ENCODE peak calls at places on chromosome 16, in ten cellular contexts. L is epithelial cell of esophagus; Z is adrenal gland; K is fibroblast of pulmonary artery; C is colonic mucosa; I is GM23248; A is heart left ventricle; F is GM23338; H is adipocyte; V is Jurkat, Clone E6-1. R is an unnamed sample.

GRCh38 chr16:84478172-84478948 is 26.1 kb downstream of the MEAK7 start:
- DNase-seq in L (peak), Z (no peak), K (peak), C (no peak), I (peak), A (no peak), F (no peak), H (peak), V (no peak), R (no peak)

GRCh38 chr16:1244881-1245280 is 4.4 kb downstream of the TPSAB1 start:
- DNase-seq in L (no peak), Z (peak), K (no peak), C (no peak), I (no peak), A (no peak), F (no peak), H (no peak), V (peak), R (no peak)

GRCh38 chr16:56691885-56692284 is 9.6 kb downstream of the MT1X start:
- DNase-seq in L (peak), Z (peak), K (peak), C (peak), I (peak), A (peak), F (peak), H (no peak), V (no peak), R (no peak)

GRCh38 chr16:10256855-10257641 is 74.8 kb upstream of the GRIN2A start:
- DNase-seq in L (peak), Z (peak), K (peak), C (peak), I (peak), A (no peak), F (peak), H (peak), V (no peak), R (no peak)

GRCh38 chr16:80299416-80299815 is 241.4 kb upstream of the DYNLRB2 start:
- DNase-seq in L (no peak), Z (no peak), K (no peak), C (no peak), I (no peak), A (no peak), F (no peak), H (peak), V (no peak), R (no peak)

GRCh38 chr16:55391760-55392375 is 67.9 kb downstream of the IRX6 start:
- DNase-seq in L (no peak), Z (no peak), K (no peak), C (no peak), I (no peak), A (no peak), F (no peak), H (no peak), V (no peak), R (no peak)

GRCh38 chr16:70432800-70433455 is 6.0 kb downstream of the ST3GAL2 start:
- DNase-seq in L (no peak), Z (no peak), K (peak), C (no peak), I (peak), A (peak), F (no peak), H (peak), V (no peak), R (no peak)

GRCh38 chr16:8567355-8568230 is 22.7 kb downstream of the TMEM114 start:
- DNase-seq in L (peak), Z (peak), K (peak), C (peak), I (peak), A (peak), F (peak), H (peak), V (peak), R (peak)

GRCh38 chr16:84193480-84193879 is 2.5 kb downstream of the ADAD2 start:
- DNase-seq in L (no peak), Z (no peak), K (no peak), C (no peak), I (no peak), A (no peak), F (no peak), H (no peak), V (peak), R (no peak)

GRCh38 chr16:75219088-75219487 is 300 bp downstream of the CTRB1 start:
- DNase-seq in L (no peak), Z (no peak), K (no peak), C (no peak), I (no peak), A (no peak), F (no peak), H (no peak), V (no peak), R (no peak)

GRCh38 chr16:12675852-12676251 is 127.8 kb downstream of the CPPED1 start:
- DNase-seq in L (no peak), Z (no peak), K (peak), C (no peak), I (peak), A (no peak), F (no peak), H (peak), V (no peak), R (no peak)

GRCh38 chr16:67552476-67552875 is 9.8 kb upstream of the CTCF start:
- DNase-seq in L (no peak), Z (peak), K (no peak), C (peak), I (no peak), A (peak), F (no peak), H (no peak), V (no peak), R (no peak)

GRCh38 chr16:85178596-85178995 is 66.3 kb upstream of the CIBAR2 start:
- DNase-seq in L (no peak), Z (no peak), K (no peak), C (no peak), I (no peak), A (no peak), F (no peak), H (no peak), V (no peak), R (no peak)

GRCh38 chr16:943971-944370 is 26.8 kb downstream of the LMF1 start:
- DNase-seq in L (no peak), Z (no peak), K (no peak), C (no peak), I (no peak), A (no peak), F (no peak), H (no peak), V (no peak), R (no peak)

GRCh38 chr16:79874391-79874790 is 273.9 kb upstream of the MAF start:
- DNase-seq in L (peak), Z (no peak), K (no peak), C (no peak), I (no peak), A (peak), F (no peak), H (no peak), V (no peak), R (no peak)

GRCh38 chr16:66205287-66206167 is 161.0 kb upstream of the CDH5 start:
- DNase-seq in L (peak), Z (no peak), K (peak), C (no peak), I (peak), A (no peak), F (no peak), H (peak), V (no peak), R (no peak)

GRCh38 chr16:51939371-51940005 is 607.5 kb downstream of the TOX3 start:
- DNase-seq in L (no peak), Z (no peak), K (no peak), C (no peak), I (no peak), A (no peak), F (peak), H (no peak), V (no peak), R (no peak)

GRCh38 chr16:53952215-53953208 is 248.6 kb downstream of the FTO start:
- DNase-seq in L (peak), Z (no peak), K (peak), C (no peak), I (peak), A (no peak), F (no peak), H (peak), V (peak), R (no peak)

GRCh38 chr16:85750827-85751641 is at the start of gene C16orf74:
- DNase-seq in L (peak), Z (no peak), K (peak), C (peak), I (peak), A (peak), F (peak), H (peak), V (no peak), R (no peak)

GRCh38 chr16:1401061-1401757 is 13.3 kb downstream of the UNKL start:
- DNase-seq in L (no peak), Z (no peak), K (no peak), C (no peak), I (no peak), A (no peak), F (no peak), H (no peak), V (no peak), R (no peak)

GRCh38 chr16:16045311-16045710 is 95.9 kb downstream of the ABCC1 start:
- DNase-seq in L (peak), Z (no peak), K (peak), C (no peak), I (peak), A (no peak), F (no peak), H (no peak), V (no peak), R (no peak)

GRCh38 chr16:67304006-67304405 is 22.5 kb downstream of the KCTD19 start:
- DNase-seq in L (no peak), Z (no peak), K (no peak), C (no peak), I (peak), A (no peak), F (no peak), H (peak), V (no peak), R (no peak)

GRCh38 chr16:54817432-54817831 is 113.2 kb upstream of the IRX5 start:
- DNase-seq in L (peak), Z (no peak), K (peak), C (no peak), I (peak), A (no peak), F (peak), H (peak), V (peak), R (no peak)

GRCh38 chr16:24146523-24146922 is 109.6 kb upstream of the CACNG3 start:
- DNase-seq in L (no peak), Z (no peak), K (no peak), C (no peak), I (no peak), A (no peak), F (no peak), H (no peak), V (no peak), R (no peak)

GRCh38 chr16:1794221-1794871 is 841 bp upstream of the IGFALS start:
- DNase-seq in L (no peak), Z (peak), K (no peak), C (peak), I (no peak), A (peak), F (no peak), H (no peak), V (no peak), R (peak)

GRCh38 chr16:7140899-7141298 is 191.7 kb upstream of the RBFOX1 start:
- DNase-seq in L (peak), Z (no peak), K (no peak), C (no peak), I (no peak), A (no peak), F (no peak), H (no peak), V (no peak), R (no peak)

GRCh38 chr16:85465328-85466307 is 147.5 kb upstream of the GSE1 start:
- DNase-seq in L (peak), Z (peak), K (peak), C (no peak), I (peak), A (peak), F (no peak), H (peak), V (no peak), R (peak)

GRCh38 chr16:17470002-17470870 is 524 bp downstream of the XYLT1 start:
- DNase-seq in L (peak), Z (peak), K (no peak), C (peak), I (peak), A (no peak), F (no peak), H (peak), V (no peak), R (no peak)

GRCh38 chr16:47018223-47018891 is 44.9 kb upstream of the DNAJA2 start:
- DNase-seq in L (peak), Z (peak), K (peak), C (peak), I (peak), A (no peak), F (peak), H (no peak), V (peak), R (no peak)

GRCh38 chr16:27273330-27273669 is 4.7 kb upstream of the NSMCE1 start:
- DNase-seq in L (no peak), Z (no peak), K (no peak), C (no peak), I (no peak), A (no peak), F (no peak), H (no peak), V (no peak), R (no peak)

GRCh38 chr16:23031508-23032098 is 117.6 kb downstream of the USP31 start:
- DNase-seq in L (no peak), Z (no peak), K (no peak), C (no peak), I (no peak), A (no peak), F (peak), H (no peak), V (no peak), R (no peak)

GRCh38 chr16:24208710-24209109 is 47.4 kb upstream of the CACNG3 start:
- DNase-seq in L (no peak), Z (no peak), K (no peak), C (no peak), I (no peak), A (no peak), F (peak), H (no peak), V (no peak), R (no peak)

GRCh38 chr16:58814348-58814801 is 80.3 kb upstream of the GOT2 start:
- DNase-seq in L (peak), Z (peak), K (peak), C (peak), I (peak), A (peak), F (peak), H (peak), V (peak), R (no peak)

GRCh38 chr16:72481419-72481818 is 309.5 kb upstream of the PMFBP1 start:
- DNase-seq in L (no peak), Z (no peak), K (peak), C (no peak), I (peak), A (no peak), F (no peak), H (peak), V (no peak), R (no peak)

GRCh38 chr16:80671281-80671849 is 130.6 kb downstream of the DYNLRB2 start:
- DNase-seq in L (no peak), Z (no peak), K (no peak), C (no peak), I (no peak), A (no peak), F (peak), H (no peak), V (no peak), R (no peak)

GRCh38 chr16:17241264-17241835 is 229.4 kb downstream of the XYLT1 start:
- DNase-seq in L (no peak), Z (no peak), K (no peak), C (no peak), I (no peak), A (no peak), F (no peak), H (no peak), V (no peak), R (peak)

GRCh38 chr16:76941091-76941490 is 249.9 kb upstream of the MON1B start:
- DNase-seq in L (no peak), Z (no peak), K (no peak), C (no peak), I (no peak), A (no peak), F (no peak), H (peak), V (no peak), R (no peak)

DNA sequence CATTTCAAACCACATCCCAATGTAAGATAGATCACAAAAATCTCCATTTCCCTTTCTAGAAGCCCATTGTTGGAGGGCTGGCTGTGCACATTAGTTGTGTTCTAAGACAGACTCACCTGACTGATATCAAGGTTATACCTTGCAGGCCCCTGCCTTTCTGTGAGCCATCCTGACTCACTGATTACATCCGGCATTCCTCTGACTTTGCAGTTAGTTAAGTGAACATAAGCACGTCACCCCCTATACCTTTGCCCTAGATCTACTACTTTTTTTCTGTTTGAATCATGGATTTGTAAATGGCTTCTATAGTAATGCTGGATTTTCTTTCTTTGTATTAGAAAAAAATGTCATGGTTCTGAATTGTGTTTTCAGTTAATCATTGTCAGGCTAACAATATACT is 78.3 kb downstream of the TANGO6 start:
- DNase-seq in L (peak), Z (no peak), K (peak), C (peak), I (no peak), A (no peak), F (no peak), H (no peak), V (no peak), R (no peak)
- H3K4me3 ChIP-seq in L (no peak), Z (no peak), K (no peak), C (no peak), I (no peak), A (no peak), F (no peak), H (no peak), V (no peak), R (no peak)

DNA sequence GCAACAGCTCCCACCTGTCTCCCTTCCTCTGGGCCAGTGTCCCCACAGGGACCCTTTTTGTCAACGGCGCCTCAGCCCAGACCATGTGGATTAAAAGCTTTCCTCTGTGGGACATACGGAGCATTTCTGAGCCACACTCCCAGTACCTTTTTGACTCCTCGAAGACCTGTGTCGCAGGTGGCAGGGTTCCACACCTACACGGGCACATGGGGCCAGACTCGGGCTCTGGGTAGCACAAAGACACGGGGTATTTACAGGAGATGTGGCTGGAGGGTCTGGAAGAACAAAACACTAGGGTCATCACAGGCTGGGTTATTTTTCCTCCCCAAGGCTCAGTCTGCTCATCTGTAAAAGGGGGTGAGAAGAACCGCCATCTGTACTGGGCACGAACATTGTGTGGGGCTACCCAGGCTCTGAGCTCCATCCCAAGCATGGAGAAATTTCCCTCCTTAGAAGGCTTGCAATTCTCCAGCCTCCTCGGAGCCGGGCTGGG is 32.5 kb upstream of the SNN start:
- DNase-seq in L (no peak), Z (no peak), K (no peak), C (no peak), I (no peak), A (no peak), F (no peak), H (no peak), V (no peak), R (no peak)
- H3K4me3 ChIP-seq in L (peak), Z (no peak), K (no peak), C (no peak), I (no peak), A (no peak), F (peak), H (no peak), V (no peak), R (no peak)

DNA sequence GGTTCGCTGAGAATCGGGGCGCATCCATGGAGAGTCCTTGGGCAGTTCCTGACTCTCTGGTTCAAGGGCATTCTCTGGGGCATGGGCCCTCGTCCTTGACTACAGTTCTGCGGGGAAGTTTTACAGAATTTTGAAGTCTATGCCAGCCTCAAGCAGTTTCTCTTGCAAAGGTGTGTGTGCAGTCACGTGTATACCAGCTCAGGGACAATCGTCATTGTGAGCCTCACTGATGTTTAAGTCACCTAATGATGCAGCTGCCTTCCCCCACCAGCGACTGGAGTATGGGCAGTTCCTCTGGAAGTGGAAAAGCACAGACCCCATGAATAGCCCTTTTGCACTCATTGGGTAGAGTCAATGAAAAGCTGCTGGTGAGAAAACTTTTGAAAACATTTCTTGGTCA is 1.3 kb downstream of the PLCG2 start:
- DNase-seq in L (no peak), Z (no peak), K (no peak), C (no peak), I (no peak), A (no peak), F (no peak), H (no peak), V (no peak), R (no peak)
- H3K4me3 ChIP-seq in L (no peak), Z (no peak), K (no peak), C (peak), I (no peak), A (peak), F (peak), H (no peak), V (no peak), R (peak)

DNA sequence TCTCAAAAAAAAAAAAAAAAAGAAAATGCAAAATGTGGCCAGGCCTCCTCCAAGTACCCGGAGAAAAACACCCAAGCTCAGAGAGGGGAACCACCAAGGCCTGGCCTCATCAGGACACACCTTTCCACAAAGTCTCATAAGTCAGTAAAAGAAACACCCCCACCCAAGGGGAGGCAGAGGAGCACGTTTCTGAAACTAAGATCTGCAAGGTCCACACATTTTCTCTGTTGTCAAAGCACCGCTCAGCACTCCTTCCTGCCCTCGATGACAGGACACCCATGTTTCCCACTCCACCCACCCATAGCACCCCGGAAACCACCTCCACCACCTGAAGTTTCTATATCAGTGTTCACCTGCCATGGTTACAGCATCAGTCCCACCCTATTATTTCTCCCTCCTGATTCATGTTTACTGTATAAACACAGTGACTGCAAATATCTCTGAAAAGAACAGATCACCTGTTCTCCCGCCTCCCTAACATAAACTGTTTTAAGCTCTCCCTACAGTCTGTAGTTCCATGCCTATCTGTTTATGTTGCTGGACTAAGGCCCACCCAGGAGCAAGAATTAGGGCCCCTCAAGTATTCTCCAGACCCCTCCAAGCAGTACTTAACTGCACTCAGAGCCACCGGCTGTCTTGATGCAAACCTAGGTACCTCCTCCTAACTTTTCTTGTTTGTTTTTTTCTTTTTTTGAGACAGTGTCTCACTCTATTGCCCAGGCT is 2.0 kb downstream of the CORO7 start:
- DNase-seq in L (no peak), Z (no peak), K (no peak), C (no peak), I (no peak), A (no peak), F (no peak), H (no peak), V (no peak), R (no peak)
- H3K4me3 ChIP-seq in L (no peak), Z (no peak), K (no peak), C (no peak), I (no peak), A (no peak), F (no peak), H (no peak), V (no peak), R (no peak)